ENCODE peak calls at places on chromosome 7, in ten cellular contexts. R is IMR-90; M is stimulated activated CD4-positive, alpha-beta T cell treated with anti-CD3 and anti-CD28 coated beads, TNF-alpha, amount 100 ng/mL, for 4 hours; E is foreskin melanocyte; T is heart right ventricle; A is naive thymus-derived CD8-positive, alpha-beta T cell; I is NCI-H1105; U is AG09319; H is AG08396; Z is BE2C. Y is an unnamed sample.

GRCh38 chr7:96700516-96700915 is 9.1 kb downstream of the SEM1 start:
- DNase-seq in Z (no peak), H (no peak), E (no peak), T (no peak), R (no peak), U (no peak), M (no peak), A (no peak), I (no peak), Y (no peak)

GRCh38 chr7:158190756-158191155 is 396.9 kb downstream of the PTPRN2 start:
- DNase-seq in R (no peak), A (no peak), T (no peak), Z (no peak), H (no peak), E (no peak), I (no peak), M (no peak), U (no peak), Y (no peak)

GRCh38 chr7:45421096-45421495 is 153.1 kb upstream of the ADCY1 start:
- DNase-seq in R (peak; percentile 5), T (no peak), H (no peak), E (no peak), Z (no peak), I (no peak), M (no peak), A (no peak), U (peak; percentile 79), Y (no peak)

GRCh38 chr7:11787534-11787933 is 44.5 kb downstream of the THSD7A start:
- DNase-seq in R (no peak), M (no peak), H (no peak), E (no peak), A (no peak), T (no peak), U (no peak), I (no peak), Z (no peak), Y (no peak)

GRCh38 chr7:136869991-136870798 is 1.7 kb downstream of the CHRM2 start:
- DNase-seq in H (peak; percentile 16), A (no peak), Z (peak; percentile 24), R (peak; percentile 30), U (no peak), T (peak; percentile 29), I (no peak), M (no peak), E (no peak), Y (no peak)

GRCh38 chr7:156064921-156065386 is 252.7 kb upstream of the SHH start:
- DNase-seq in R (peak; percentile 5), H (no peak), E (no peak), A (no peak), I (no peak), M (no peak), T (no peak), Z (no peak), U (no peak), Y (no peak)

GRCh38 chr7:82740246-82740848 is 296.8 kb upstream of the CACNA2D1 start:
- DNase-seq in Z (peak; percentile 84), I (peak; percentile 71), E (peak; percentile 27), M (no peak), A (no peak), H (peak; percentile 29), T (no peak), U (peak; percentile 11), R (peak; percentile 72), Y (no peak)

GRCh38 chr7:48105045-48105444 is 16.0 kb downstream of the UPP1 start:
- DNase-seq in M (no peak), A (no peak), Z (no peak), R (no peak), T (no peak), H (no peak), E (no peak), I (no peak), U (no peak), Y (no peak)

GRCh38 chr7:51324206-51324884 is 7.7 kb upstream of the COBL start:
- DNase-seq in R (no peak), U (no peak), I (no peak), Z (no peak), E (no peak), A (no peak), T (no peak), H (no peak), M (no peak), Y (no peak)

GRCh38 chr7:1137517-1138167 is 22.4 kb downstream of the ZFAND2A start:
- DNase-seq in I (no peak), M (no peak), U (no peak), R (no peak), Z (no peak), H (no peak), E (no peak), T (no peak), A (no peak), Y (no peak)

GRCh38 chr7:44639701-44640321 is 33.4 kb downstream of the OGDH start:
- DNase-seq in R (peak; percentile 91), I (no peak), T (no peak), H (peak; percentile 55), E (peak; percentile 21), U (peak; percentile 37), A (no peak), M (no peak), Z (peak; percentile 11), Y (no peak)

GRCh38 chr7:37311282-37311868 is 137.3 kb downstream of the ELMO1 start:
- DNase-seq in H (no peak), A (no peak), T (no peak), I (no peak), Z (no peak), R (peak; percentile 7), U (no peak), M (peak; percentile 8), E (peak; percentile 25), Y (no peak)